ENCODE peak calls at places on chromosomes 4 and X, in nine cellular contexts. X is GM04504; J is NCI-H1105; M is effector memory CD8-positive, alpha-beta T cell; O is effector CD4-positive, alpha-beta T cell; S is CD8-positive, alpha-beta memory T cell; D is pancreas; E is Kasumi-1; V is activated T-helper 2 cell treated with anti-CD3 and anti-CD28 coated beads, Interferon-gamma antibody, Interleukin-2, Interleukin-4, amounts not matched to agents 10 μg/mL and 5 μg/mL and 100 μg/mL, durations not matched to agents 14 hours and 24 hours and 36 hours. H is an unnamed sample.

GRCh38 chrX:107674480-107675364 is 46.4 kb downstream of the PRPS1 start:
- DNase-seq in X (peak), J (no peak), M (no peak), O (peak), S (peak), D (no peak), E (peak), V (peak), H (no peak)

GRCh38 chrX:84248226-84248625 is 60.2 kb upstream of the RPS6KA6 start:
- DNase-seq in X (peak), J (no peak), M (no peak), O (no peak), S (no peak), D (no peak), E (no peak), V (no peak), H (no peak)

GRCh38 chr4:5018096-5018495 is 1.2 kb downstream of the CYTL1 start:
- DNase-seq in X (no peak), J (no peak), M (no peak), O (no peak), S (no peak), D (no peak), E (peak), V (no peak), H (no peak)

GRCh38 chr4:152083348-152083747 is 322.5 kb upstream of the GATB start:
- DNase-seq in X (no peak), J (no peak), M (no peak), O (no peak), S (no peak), D (no peak), E (no peak), V (no peak), H (no peak)

GRCh38 chrX:3393168-3393567 is 46.7 kb upstream of the MXRA5 start:
- DNase-seq in X (no peak), J (no peak), M (no peak), O (no peak), S (no peak), D (no peak), E (no peak), V (no peak), H (no peak)

GRCh38 chr4:82905205-82905604 is 4.7 kb downstream of the THAP9 start:
- DNase-seq in X (no peak), J (no peak), M (no peak), O (peak), S (peak), D (no peak), E (peak), V (peak), H (no peak)

GRCh38 chrX:69522052-69522451 is 17.9 kb downstream of the NALF2 start:
- DNase-seq in X (no peak), J (no peak), M (no peak), O (no peak), S (no peak), D (no peak), E (peak), V (no peak), H (no peak)

GRCh38 chr4:172962564-172963353 is 205.9 kb upstream of the GALNT7 start:
- DNase-seq in X (peak), J (peak), M (no peak), O (no peak), S (no peak), D (peak), E (no peak), V (no peak), H (no peak)

GRCh38 chr4:183504930-183505555 is at the start of gene ING2:
- DNase-seq in X (no peak), J (peak), M (no peak), O (no peak), S (no peak), D (no peak), E (peak), V (no peak), H (no peak)